ENCODE peak calls at places on chromosomes 1 and 21, in six cellular contexts. One of them, this sample, is unnamed.

GRCh38 chr1:228695015-228695955 is 40.0 kb upstream of the RHOU start:
- DNase-seq in lower lobe of right lung: no peak
- DNase-seq in foreskin fibroblast: no peak
- DNase-seq in heart left ventricle: no peak
- DNase-seq in GM13976: no peak
- DNase-seq in left ventricle myocardium inferior: no peak
- DNase-seq in this sample: no peak

GRCh38 chr1:245956225-245956624 is 550.9 kb downstream of the SMYD3 start:
- DNase-seq in lower lobe of right lung: no peak
- DNase-seq in foreskin fibroblast: peak; percentile 30
- DNase-seq in heart left ventricle: no peak
- DNase-seq in GM13976: no peak
- DNase-seq in left ventricle myocardium inferior: no peak
- DNase-seq in this sample: no peak

GRCh38 chr1:74785944-74786343 is 53.0 kb downstream of the TYW3 start:
- DNase-seq in lower lobe of right lung: no peak
- DNase-seq in foreskin fibroblast: no peak
- DNase-seq in heart left ventricle: no peak
- DNase-seq in GM13976: no peak
- DNase-seq in left ventricle myocardium inferior: no peak
- DNase-seq in this sample: no peak

GRCh38 chr1:101431956-101432510 is 195.2 kb downstream of the S1PR1 start:
- DNase-seq in lower lobe of right lung: no peak
- DNase-seq in foreskin fibroblast: no peak
- DNase-seq in heart left ventricle: no peak
- DNase-seq in GM13976: no peak
- DNase-seq in left ventricle myocardium inferior: no peak
- DNase-seq in this sample: no peak

GRCh38 chr1:228321895-228322294 is 84.7 kb downstream of the TRIM11 start:
- DNase-seq in lower lobe of right lung: peak; percentile 19
- DNase-seq in foreskin fibroblast: no peak
- DNase-seq in heart left ventricle: peak; percentile 13
- DNase-seq in GM13976: no peak
- DNase-seq in left ventricle myocardium inferior: no peak
- DNase-seq in this sample: no peak

GRCh38 chr1:153940756-153941155 is 5.8 kb downstream of the DENND4B start:
- DNase-seq in lower lobe of right lung: no peak
- DNase-seq in foreskin fibroblast: no peak
- DNase-seq in heart left ventricle: no peak
- DNase-seq in GM13976: no peak
- DNase-seq in left ventricle myocardium inferior: no peak
- DNase-seq in this sample: no peak

GRCh38 chr1:1892079-1892762 is 1.3 kb upstream of the GNB1 start:
- DNase-seq in lower lobe of right lung: no peak
- DNase-seq in foreskin fibroblast: peak; percentile 54
- DNase-seq in heart left ventricle: peak; percentile 36
- DNase-seq in GM13976: no peak
- DNase-seq in left ventricle myocardium inferior: no peak
- DNase-seq in this sample: no peak

GRCh38 chr1:173474097-173474779 is 2.9 kb upstream of the PRDX6 start:
- DNase-seq in lower lobe of right lung: no peak
- DNase-seq in foreskin fibroblast: peak; percentile 49
- DNase-seq in heart left ventricle: no peak
- DNase-seq in GM13976: no peak
- DNase-seq in left ventricle myocardium inferior: no peak
- DNase-seq in this sample: no peak

GRCh38 chr1:169113613-169114119 is 7.2 kb downstream of the ATP1B1 start:
- DNase-seq in lower lobe of right lung: no peak
- DNase-seq in foreskin fibroblast: peak; percentile 94
- DNase-seq in heart left ventricle: no peak
- DNase-seq in GM13976: no peak
- DNase-seq in left ventricle myocardium inferior: no peak
- DNase-seq in this sample: no peak

GRCh38 chr1:220710333-220710732 is 20.2 kb downstream of the C1orf115 start:
- DNase-seq in lower lobe of right lung: no peak
- DNase-seq in foreskin fibroblast: no peak
- DNase-seq in heart left ventricle: no peak
- DNase-seq in GM13976: no peak
- DNase-seq in left ventricle myocardium inferior: no peak
- DNase-seq in this sample: no peak

GRCh38 chr1:34851431-34852105 is 8.0 kb downstream of the SMIM12 start:
- DNase-seq in lower lobe of right lung: peak; percentile 53
- DNase-seq in foreskin fibroblast: no peak
- DNase-seq in heart left ventricle: peak; percentile 82
- DNase-seq in GM13976: no peak
- DNase-seq in left ventricle myocardium inferior: peak; percentile 68
- DNase-seq in this sample: no peak

GRCh38 chr1:71660417-71660816 is 579.6 kb upstream of the ZRANB2 start:
- DNase-seq in lower lobe of right lung: no peak
- DNase-seq in foreskin fibroblast: peak; percentile 71
- DNase-seq in heart left ventricle: no peak
- DNase-seq in GM13976: no peak
- DNase-seq in left ventricle myocardium inferior: no peak
- DNase-seq in this sample: peak; percentile 39

GRCh38 chr1:92701147-92701546 is 83.8 kb downstream of the EVI5 start:
- DNase-seq in lower lobe of right lung: no peak
- DNase-seq in foreskin fibroblast: peak; percentile 62
- DNase-seq in heart left ventricle: no peak
- DNase-seq in GM13976: no peak
- DNase-seq in left ventricle myocardium inferior: no peak
- DNase-seq in this sample: peak; percentile 1

GRCh38 chr1:175808573-175808972 is 65.2 kb upstream of the TNR start:
- DNase-seq in lower lobe of right lung: no peak
- DNase-seq in foreskin fibroblast: no peak
- DNase-seq in heart left ventricle: no peak
- DNase-seq in GM13976: no peak
- DNase-seq in left ventricle myocardium inferior: no peak
- DNase-seq in this sample: no peak

GRCh38 chr1:172449585-172450523 is 6.0 kb upstream of the PIGC start:
- DNase-seq in lower lobe of right lung: peak; percentile 73
- DNase-seq in foreskin fibroblast: peak; percentile 80
- DNase-seq in heart left ventricle: peak; percentile 73
- DNase-seq in GM13976: peak; percentile 66
- DNase-seq in left ventricle myocardium inferior: peak; percentile 50
- DNase-seq in this sample: no peak

GRCh38 chr1:1307908-1308755 is at the start of the genes ACAP3 and PUSL1:
- DNase-seq in lower lobe of right lung: peak; percentile 93
- DNase-seq in foreskin fibroblast: peak; percentile 97
- DNase-seq in heart left ventricle: peak; percentile 94
- DNase-seq in GM13976: peak; percentile 99
- DNase-seq in left ventricle myocardium inferior: peak; percentile 92
- DNase-seq in this sample: peak; percentile 81

GRCh38 chr1:54380285-54380882 is 25.8 kb downstream of the SSBP3 start:
- DNase-seq in lower lobe of right lung: no peak
- DNase-seq in foreskin fibroblast: peak; percentile 31
- DNase-seq in heart left ventricle: no peak
- DNase-seq in GM13976: no peak
- DNase-seq in left ventricle myocardium inferior: no peak
- DNase-seq in this sample: no peak

GRCh38 chr1:239421810-239422209 is 35.4 kb downstream of the CHRM3 start:
- DNase-seq in lower lobe of right lung: no peak
- DNase-seq in foreskin fibroblast: no peak
- DNase-seq in heart left ventricle: no peak
- DNase-seq in GM13976: no peak
- DNase-seq in left ventricle myocardium inferior: no peak
- DNase-seq in this sample: no peak

GRCh38 chr21:16634522-16634914 is 878.3 kb upstream of the CXADR start:
- DNase-seq in lower lobe of right lung: no peak
- DNase-seq in foreskin fibroblast: no peak
- DNase-seq in heart left ventricle: no peak
- DNase-seq in GM13976: no peak
- DNase-seq in left ventricle myocardium inferior: no peak
- DNase-seq in this sample: no peak

GRCh38 chr1:226436472-226436854 is 28.6 kb upstream of the PARP1 start:
- DNase-seq in lower lobe of right lung: no peak
- DNase-seq in foreskin fibroblast: no peak
- DNase-seq in heart left ventricle: no peak
- DNase-seq in GM13976: no peak
- DNase-seq in left ventricle myocardium inferior: no peak
- DNase-seq in this sample: no peak

GRCh38 chr1:84406209-84406917 is 8.1 kb downstream of the DNASE2B start:
- DNase-seq in lower lobe of right lung: no peak
- DNase-seq in foreskin fibroblast: peak; percentile 48
- DNase-seq in heart left ventricle: no peak
- DNase-seq in GM13976: no peak
- DNase-seq in left ventricle myocardium inferior: no peak
- DNase-seq in this sample: no peak

GRCh38 chr1:113191579-113192076 is 118.6 kb downstream of the LRIG2 start:
- DNase-seq in lower lobe of right lung: no peak
- DNase-seq in foreskin fibroblast: peak; percentile 5
- DNase-seq in heart left ventricle: no peak
- DNase-seq in GM13976: peak; percentile 36
- DNase-seq in left ventricle myocardium inferior: no peak
- DNase-seq in this sample: no peak

GRCh38 chr1:212467843-212468482 is 35.2 kb downstream of the NENF start:
- DNase-seq in lower lobe of right lung: no peak
- DNase-seq in foreskin fibroblast: peak; percentile 13
- DNase-seq in heart left ventricle: no peak
- DNase-seq in GM13976: peak; percentile 51
- DNase-seq in left ventricle myocardium inferior: no peak
- DNase-seq in this sample: no peak

GRCh38 chr1:182339684-182340083 is 51.9 kb downstream of the GLUL start:
- DNase-seq in lower lobe of right lung: no peak
- DNase-seq in foreskin fibroblast: no peak
- DNase-seq in heart left ventricle: no peak
- DNase-seq in GM13976: no peak
- DNase-seq in left ventricle myocardium inferior: no peak
- DNase-seq in this sample: no peak

DNA sequence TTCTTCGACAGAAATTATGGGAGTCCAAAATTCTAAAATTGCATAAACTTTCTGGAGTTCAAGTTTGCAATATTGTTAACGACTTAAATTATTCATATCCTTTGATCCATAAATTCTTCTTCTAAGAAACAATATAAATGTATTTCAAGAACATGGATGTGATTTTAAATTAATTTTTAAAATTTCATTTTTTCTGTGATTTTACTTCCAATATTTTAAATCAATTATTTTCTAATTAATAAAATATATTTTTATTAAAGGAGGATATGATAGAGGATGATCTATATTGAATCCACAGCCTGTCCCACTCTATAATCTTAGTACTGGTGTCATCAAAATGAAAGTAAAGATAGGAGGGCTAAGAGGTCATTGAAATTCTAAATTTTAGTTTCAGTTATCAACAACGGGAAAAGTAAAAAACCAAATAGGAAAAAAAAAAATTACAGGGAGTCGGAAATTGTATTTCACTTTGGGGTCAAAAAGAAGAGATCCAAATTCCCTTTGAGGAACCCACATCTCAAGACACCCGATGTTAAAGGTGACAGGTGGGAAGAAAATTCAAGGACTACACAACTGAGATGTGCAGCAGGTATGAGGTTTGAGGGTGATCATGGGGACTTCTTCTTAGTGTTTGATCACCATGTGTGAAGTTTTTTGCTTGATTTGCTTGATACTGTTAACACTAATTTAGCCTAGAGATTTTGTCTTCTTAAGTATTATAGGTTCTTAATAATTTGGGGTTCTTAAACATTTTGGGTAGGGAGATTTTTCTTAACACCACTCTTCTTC is 154.8 kb upstream of the RGS18 start:
- DNase-seq in lower lobe of right lung: no peak
- DNase-seq in foreskin fibroblast: no peak
- DNase-seq in heart left ventricle: no peak
- DNase-seq in GM13976: no peak
- DNase-seq in left ventricle myocardium inferior: no peak
- DNase-seq in this sample: no peak
- TF ChIP-seq CTCF in lower lobe of right lung: no peak
- TF ChIP-seq CTCF in foreskin fibroblast: no peak
- TF ChIP-seq CTCF in heart left ventricle: no peak
- TF ChIP-seq CTCF in GM13976: no peak
- TF ChIP-seq CTCF in left ventricle myocardium inferior: no peak
- TF ChIP-seq CTCF in this sample: no peak

DNA sequence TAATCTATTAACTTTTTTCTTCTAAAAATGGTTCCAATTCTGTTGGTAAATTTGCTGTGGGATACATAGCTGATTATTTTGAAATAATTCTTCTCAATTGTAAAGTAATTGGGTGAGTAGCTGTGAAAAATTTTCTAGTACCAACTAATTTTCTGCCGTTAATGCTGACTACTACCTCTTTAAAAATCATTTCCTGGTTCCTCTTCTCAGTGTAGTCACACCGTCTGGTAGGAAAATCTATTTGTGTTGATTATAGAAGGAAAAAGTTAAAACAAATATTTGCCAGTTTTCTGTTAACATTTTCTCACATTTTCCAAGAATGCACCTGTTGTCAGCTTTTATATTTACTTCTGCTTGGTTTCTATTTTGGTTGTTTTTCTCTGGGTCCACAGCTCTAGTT is 82.0 kb downstream of the MAP3K21 start:
- DNase-seq in lower lobe of right lung: no peak
- DNase-seq in foreskin fibroblast: no peak
- DNase-seq in heart left ventricle: no peak
- DNase-seq in GM13976: no peak
- DNase-seq in left ventricle myocardium inferior: no peak
- DNase-seq in this sample: no peak
- TF ChIP-seq CTCF in lower lobe of right lung: no peak
- TF ChIP-seq CTCF in foreskin fibroblast: no peak
- TF ChIP-seq CTCF in heart left ventricle: no peak
- TF ChIP-seq CTCF in GM13976: no peak
- TF ChIP-seq CTCF in left ventricle myocardium inferior: no peak
- TF ChIP-seq CTCF in this sample: no peak

GRCh38 chr1:6077506-6077905 is 31.8 kb downstream of the KCNAB2 start:
- DNase-seq in lower lobe of right lung: peak; percentile 36
- DNase-seq in foreskin fibroblast: no peak
- DNase-seq in heart left ventricle: no peak
- DNase-seq in GM13976: no peak
- DNase-seq in left ventricle myocardium inferior: no peak
- DNase-seq in this sample: no peak

GRCh38 chr1:6074192-6074901 is 28.7 kb downstream of the KCNAB2 start:
- DNase-seq in lower lobe of right lung: no peak
- DNase-seq in foreskin fibroblast: no peak
- DNase-seq in heart left ventricle: no peak
- DNase-seq in GM13976: no peak
- DNase-seq in left ventricle myocardium inferior: no peak
- DNase-seq in this sample: no peak

GRCh38 chr1:6077919-6078318 is 32.2 kb downstream of the KCNAB2 start:
- DNase-seq in lower lobe of right lung: peak; percentile 24
- DNase-seq in foreskin fibroblast: no peak
- DNase-seq in heart left ventricle: no peak
- DNase-seq in GM13976: no peak
- DNase-seq in left ventricle myocardium inferior: no peak
- DNase-seq in this sample: no peak

GRCh38 chr1:6073480-6074053 is 27.9 kb downstream of the KCNAB2 start:
- DNase-seq in lower lobe of right lung: peak; percentile 42
- DNase-seq in foreskin fibroblast: no peak
- DNase-seq in heart left ventricle: no peak
- DNase-seq in GM13976: no peak
- DNase-seq in left ventricle myocardium inferior: no peak
- DNase-seq in this sample: no peak

GRCh38 chr1:6075747-6076146 is 30.1 kb downstream of the KCNAB2 start:
- DNase-seq in lower lobe of right lung: no peak
- DNase-seq in foreskin fibroblast: no peak
- DNase-seq in heart left ventricle: no peak
- DNase-seq in GM13976: no peak
- DNase-seq in left ventricle myocardium inferior: no peak
- DNase-seq in this sample: no peak
- TF ChIP-seq CTCF in lower lobe of right lung: no peak
- TF ChIP-seq CTCF in foreskin fibroblast: no peak
- TF ChIP-seq CTCF in heart left ventricle: no peak
- TF ChIP-seq CTCF in GM13976: no peak
- TF ChIP-seq CTCF in left ventricle myocardium inferior: no peak
- TF ChIP-seq CTCF in this sample: no peak

GRCh38 chr1:215682232-215682631 is 115.1 kb downstream of the KCTD3 start:
- DNase-seq in lower lobe of right lung: no peak
- DNase-seq in foreskin fibroblast: peak; percentile 15
- DNase-seq in heart left ventricle: no peak
- DNase-seq in GM13976: no peak
- DNase-seq in left ventricle myocardium inferior: no peak
- DNase-seq in this sample: no peak
- TF ChIP-seq CTCF in lower lobe of right lung: no peak
- TF ChIP-seq CTCF in foreskin fibroblast: no peak
- TF ChIP-seq CTCF in heart left ventricle: no peak
- TF ChIP-seq CTCF in GM13976: no peak
- TF ChIP-seq CTCF in left ventricle myocardium inferior: no peak
- TF ChIP-seq CTCF in this sample: peak; percentile 31

This sample was measured in AG09319.